ENCODE peak calls at places on chromosomes 11 and 22, in six cellular contexts. V, H, T, B, Z and W are unnamed samples. For H3K4me1 and H3K9me3, the result is how much of the 10 kb centered on the place peaks cover.

GRCh38 chr11:79342236-79342635 is 98.6 kb downstream of the TENM4 start:
- DNase-seq in V (no peak), H (no peak), T (no peak), B (no peak), Z (no peak), W (no peak)

GRCh38 chr11:9980931-9981330 is 313.1 kb downstream of the SBF2 start:
- DNase-seq in V (no peak), H (no peak), T (no peak), B (no peak), Z (no peak), W (no peak)

GRCh38 chr11:72179049-72179803 is 12.7 kb upstream of the FOLR1 start:
- DNase-seq in V (no peak), H (no peak), T (no peak), B (no peak), Z (no peak), W (no peak)

GRCh38 chr11:106378513-106379179 is 301.2 kb downstream of the AASDHPPT start:
- DNase-seq in V (no peak), H (no peak), T (no peak), B (no peak), Z (no peak), W (no peak)

GRCh38 chr22:44449061-44449682 is 48.9 kb downstream of the RTL6 start:
- DNase-seq in V (peak), H (no peak), T (no peak), B (peak), Z (no peak), W (no peak)

GRCh38 chr22:34015642-34016041 is 95.4 kb upstream of the LARGE1 start:
- DNase-seq in V (no peak), H (no peak), T (no peak), B (no peak), Z (no peak), W (no peak)

GRCh38 chr11:19988598-19988997 is 171.7 kb downstream of the DBX1 start:
- DNase-seq in V (peak), H (peak), T (peak), B (peak), Z (no peak), W (peak)

GRCh38 chr22:50008151-50009040 is 4.2 kb downstream of the IL17REL start:
- DNase-seq in V (no peak), H (peak), T (no peak), B (no peak), Z (no peak), W (no peak)

GRCh38 chr11:11983427-11983826 is 25.0 kb downstream of the DKK3 start:
- DNase-seq in V (no peak), H (no peak), T (no peak), B (no peak), Z (no peak), W (no peak)

GRCh38 chr11:10486161-10486840 is 31.2 kb downstream of the AMPD3 start:
- DNase-seq in V (no peak), H (no peak), T (no peak), B (no peak), Z (no peak), W (no peak)

GRCh38 chr11:8098879-8099278 is 17.9 kb downstream of the TUB start:
- DNase-seq in V (no peak), H (no peak), T (no peak), B (peak), Z (peak), W (no peak)

GRCh38 chr11:81886406-81887075 is 847.1 kb downstream of the FAM181B start:
- DNase-seq in V (no peak), H (no peak), T (no peak), B (no peak), Z (no peak), W (no peak)

GRCh38 chr11:75031771-75032549 is 43.2 kb downstream of the NEU3 start:
- DNase-seq in V (peak), H (peak), T (peak), B (peak), Z (peak), W (peak)

GRCh38 chr11:2694995-2695939 is 4.5 kb downstream of the KCNQ1OT1 start:
- DNase-seq in V (no peak), H (no peak), T (no peak), B (no peak), Z (no peak), W (no peak)

GRCh38 chr11:45654242-45654641 is 11.2 kb downstream of the CHST1 start:
- DNase-seq in V (no peak), H (peak), T (no peak), B (no peak), Z (no peak), W (no peak)

GRCh38 chr11:94310191-94310875 is 6.0 kb downstream of the IZUMO1R start:
- DNase-seq in V (no peak), H (no peak), T (no peak), B (no peak), Z (no peak), W (no peak)

GRCh38 chr22:19527321-19527721 is 3.1 kb upstream of the CLDN5 start:
- DNase-seq in V (no peak), H (peak), T (no peak), B (no peak), Z (no peak), W (no peak)

GRCh38 chr11:12497431-12497830 is 120.1 kb downstream of the PARVA start:
- DNase-seq in V (no peak), H (no peak), T (no peak), B (no peak), Z (no peak), W (no peak)

GRCh38 chr11:102989379-102990047 is 34.0 kb upstream of the MMP13 start:
- DNase-seq in V (peak), H (no peak), T (no peak), B (peak), Z (no peak), W (no peak)

GRCh38 chr11:119616586-119617342 is 112.2 kb downstream of the NECTIN1 start:
- DNase-seq in V (no peak), H (no peak), T (no peak), B (no peak), Z (no peak), W (no peak)

GRCh38 chr22:37483594-37484114 is 2.5 kb downstream of the MFNG start:
- DNase-seq in V (peak), H (no peak), T (no peak), B (peak), Z (no peak), W (no peak)

GRCh38 chr22:21673534-21674321 is 7.9 kb downstream of the PPIL2 start:
- DNase-seq in V (no peak), H (no peak), T (no peak), B (no peak), Z (no peak), W (no peak)

GRCh38 chr11:31387379-31387778 is 17.7 kb downstream of the DNAJC24 start:
- DNase-seq in V (no peak), H (no peak), T (no peak), B (peak), Z (no peak), W (no peak)

GRCh38 chr11:21511835-21512440 is 680.9 kb upstream of the ANO5 start:
- DNase-seq in V (peak), H (no peak), T (no peak), B (peak), Z (peak), W (peak)

GRCh38 chr11:12692238-12693074 is 18.2 kb downstream of the TEAD1 start:
- DNase-seq in V (peak), H (peak), T (peak), B (peak), Z (peak), W (peak)

GRCh38 chr11:57500526-57500925 is 15.0 kb downstream of the SLC43A1 start:
- DNase-seq in V (no peak), H (no peak), T (no peak), B (no peak), Z (peak), W (no peak)

GRCh38 chr22:39171623-39172264 is 19.3 kb upstream of the CBX7 start:
- DNase-seq in V (no peak), H (no peak), T (no peak), B (no peak), Z (no peak), W (no peak)

GRCh38 chr11:102451693-102452460 is 688 bp downstream of the TMEM123 start:
- DNase-seq in V (peak), H (peak), T (peak), B (peak), Z (peak), W (peak)

GRCh38 chr22:24391836-24392217 is 35.6 kb upstream of the ADORA2A start:
- DNase-seq in V (peak), H (no peak), T (no peak), B (peak), Z (no peak), W (no peak)

GRCh38 chr11:133123371-133123770 is 408.9 kb downstream of the OPCML start:
- DNase-seq in V (no peak), H (no peak), T (no peak), B (no peak), Z (no peak), W (no peak)

GRCh38 chr11:15935370-15935769 is 421.0 kb downstream of the SOX6 start:
- DNase-seq in V (no peak), H (no peak), T (no peak), B (no peak), Z (no peak), W (no peak)

GRCh38 chr22:44917372-44918165 is 92.2 kb downstream of the PHF21B start:
- DNase-seq in V (no peak), H (no peak), T (no peak), B (no peak), Z (no peak), W (no peak)

GRCh38 chr11:100562102-100562501 is 125.0 kb upstream of the ARHGAP42 start:
- DNase-seq in V (peak), H (no peak), T (peak), B (peak), Z (no peak), W (no peak)

GRCh38 chr11:74773481-74773880 is 24.8 kb downstream of the RNF169 start:
- DNase-seq in V (peak), H (no peak), T (no peak), B (peak), Z (no peak), W (no peak)

GRCh38 chr11:97363331-97363730 is 973.5 kb downstream of the JRKL start:
- DNase-seq in V (no peak), H (no peak), T (no peak), B (no peak), Z (no peak), W (no peak)

GRCh38 chr22:18048041-18048440 is 23.7 kb upstream of the MICAL3 start:
- DNase-seq in V (no peak), H (no peak), T (no peak), B (no peak), Z (no peak), W (no peak)
- H3K4me3 ChIP-seq in V (peak), H (no peak), T (no peak), B (no peak), Z (no peak), W (peak)

GRCh38 chr11:61598383-61598782 is 17.5 kb upstream of the SYT7 start:
- DNase-seq in V (no peak), H (no peak), T (no peak), B (peak), Z (no peak), W (no peak)

GRCh38 chr11:61599968-61600710 is 19.3 kb upstream of the SYT7 start:
- DNase-seq in V (no peak), H (no peak), T (no peak), B (no peak), Z (no peak), W (no peak)

GRCh38 chr11:61596990-61597389 is 16.1 kb upstream of the SYT7 start:
- DNase-seq in V (no peak), H (no peak), T (no peak), B (peak), Z (no peak), W (no peak)

GRCh38 chr11:61601512-61601911 is 20.6 kb upstream of the SYT7 start:
- DNase-seq in V (no peak), H (no peak), T (no peak), B (no peak), Z (no peak), W (no peak)

DNA sequence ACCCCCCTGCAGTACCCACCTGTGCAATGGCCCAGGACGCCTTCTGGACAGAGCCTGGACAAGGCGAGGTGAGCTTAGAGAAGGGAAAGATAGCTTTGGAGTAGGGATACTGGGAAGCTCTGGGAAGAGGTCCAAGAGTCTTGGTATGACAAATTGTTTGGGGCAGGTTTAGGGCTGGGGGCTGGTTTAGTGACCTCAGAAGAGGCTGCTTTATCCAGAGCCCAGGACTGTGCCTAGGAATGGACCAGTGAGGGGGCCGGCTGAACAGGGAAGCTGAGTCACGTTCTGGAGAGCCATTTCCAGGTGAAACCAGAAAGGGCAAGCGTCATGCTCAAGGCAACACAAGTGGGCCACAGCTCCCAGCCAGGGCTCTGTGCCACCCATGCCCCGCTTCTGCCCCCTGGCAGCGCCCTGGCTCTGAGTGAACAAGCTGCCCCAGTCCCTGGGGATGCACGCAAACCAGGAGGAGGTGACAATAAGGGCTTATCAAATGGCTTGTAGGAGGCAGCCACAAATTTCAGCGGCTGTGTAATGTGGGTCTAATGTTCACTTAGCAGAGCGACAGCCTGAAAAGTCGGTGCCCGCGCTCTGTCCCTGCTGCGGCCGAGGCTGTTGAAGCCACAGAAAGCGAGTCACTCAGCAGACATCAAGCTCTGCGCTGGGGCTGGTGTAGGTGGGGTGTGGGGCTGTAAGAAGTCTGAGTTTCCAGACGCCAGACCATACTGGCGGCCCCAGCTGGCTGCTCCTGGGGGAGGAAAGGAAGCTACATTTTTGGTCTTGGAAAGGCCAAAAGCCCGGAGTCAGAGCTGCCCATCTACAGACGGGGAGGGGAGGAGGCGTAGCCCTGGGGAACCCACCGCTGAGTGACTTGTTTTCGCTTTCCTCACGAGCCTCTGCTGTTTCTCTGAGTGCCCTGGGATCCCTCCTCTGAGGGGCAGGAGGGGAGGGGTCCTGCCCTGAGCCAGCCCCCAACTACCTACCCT is 18.3 kb upstream of the SYT7 start:
- DNase-seq in V (peak), H (no peak), T (peak), B (peak), Z (no peak), W (peak)
- H3K4me1 ChIP-seq in V (under half), H (under half), T (half or more), B (under half), Z (under half), W (under half)

DNA sequence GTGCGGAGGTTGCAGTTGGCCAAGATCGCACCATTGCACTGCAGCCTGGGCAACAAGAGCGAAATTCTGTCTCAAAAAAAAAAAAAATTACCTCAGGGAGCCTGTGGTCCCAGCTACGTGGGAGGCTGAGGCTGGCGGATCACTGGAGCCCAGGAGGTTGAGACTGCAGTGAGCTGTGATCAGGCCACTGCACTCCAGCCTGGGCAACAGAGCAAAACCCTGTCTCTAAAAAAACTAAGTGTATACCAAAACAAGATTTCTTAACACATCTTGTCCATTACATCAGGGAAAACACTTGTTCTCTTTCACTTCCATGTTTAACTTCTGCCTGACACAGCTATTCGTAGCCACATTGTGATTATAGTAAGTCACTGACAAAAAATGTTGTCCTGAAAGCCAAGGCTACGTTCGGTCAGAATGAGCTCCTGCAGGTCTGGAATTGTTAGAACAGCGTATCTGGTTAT is 1.4 kb downstream of the TMEM80 start:
- DNase-seq in V (peak), H (no peak), T (no peak), B (peak), Z (no peak), W (no peak)
- H3K9me3 ChIP-seq in V (under half), H (under half), T (under half), B (under half), Z (under half), W (under half)

GRCh38 chr11:117874910-117875396 is 1.5 kb downstream of the FXYD6 start:
- DNase-seq in V (no peak), H (no peak), T (no peak), B (no peak), Z (no peak), W (no peak)
- H3K4me3 ChIP-seq in V (no peak), H (no peak), T (peak), B (no peak), Z (no peak), W (peak)